ENCODE peak calls at places on chromosome 1, in eight cellular contexts. V, H, G, J, Y, Z, W and K are unnamed samples.

GRCh38 chr1:183303901-183304300 is 114.3 kb downstream of the NMNAT2 start:
- DNase-seq in V (peak; percentile 54), H (no peak), G (peak; percentile 40), J (no peak), Y (no peak), Z (no peak), W (no peak), K (no peak)

GRCh38 chr1:206472454-206472853 is 2.2 kb downstream of the IKBKE start:
- DNase-seq in V (peak; percentile 74), H (no peak), G (no peak), J (peak; percentile 30), Y (peak; percentile 47), Z (no peak), W (peak; percentile 52), K (no peak)

GRCh38 chr1:237258871-237259270 is 216.9 kb downstream of the RYR2 start:
- DNase-seq in V (no peak), H (no peak), G (no peak), J (peak; percentile 31), Y (peak; percentile 32), Z (no peak), W (no peak), K (no peak)

GRCh38 chr1:83742446-83742845 is 256.5 kb downstream of the TTLL7 start:
- DNase-seq in V (no peak), H (no peak), G (no peak), J (no peak), Y (no peak), Z (no peak), W (no peak), K (no peak)

GRCh38 chr1:14968251-14968812 is 185.2 kb upstream of the TMEM51 start:
- DNase-seq in V (peak; percentile 90), H (no peak), G (peak; percentile 75), J (peak; percentile 47), Y (peak; percentile 54), Z (peak; percentile 26), W (no peak), K (no peak)

GRCh38 chr1:152756872-152757271 is 953 bp upstream of the KPRP start:
- DNase-seq in V (peak; percentile 65), H (no peak), G (peak; percentile 61), J (no peak), Y (no peak), Z (no peak), W (no peak), K (no peak)

GRCh38 chr1:22808846-22809501 is 98.3 kb downstream of the EPHB2 start:
- DNase-seq in V (no peak), H (peak; percentile 37), G (peak; percentile 24), J (peak; percentile 71), Y (peak; percentile 37), Z (no peak), W (no peak), K (no peak)

GRCh38 chr1:99557556-99558256 is 88.2 kb upstream of the PALMD start:
- DNase-seq in V (peak; percentile 81), H (no peak), G (peak; percentile 86), J (no peak), Y (no peak), Z (no peak), W (no peak), K (no peak)

GRCh38 chr1:84702143-84702542 is 11.9 kb upstream of the SSX2IP start:
- DNase-seq in V (no peak), H (no peak), G (no peak), J (no peak), Y (no peak), Z (no peak), W (no peak), K (no peak)

GRCh38 chr1:53207726-53208125 is 11.1 kb downstream of the CPT2 start:
- DNase-seq in V (no peak), H (no peak), G (no peak), J (no peak), Y (no peak), Z (no peak), W (no peak), K (no peak)

GRCh38 chr1:43781574-43781973 is 74.2 kb downstream of the ST3GAL3 start:
- DNase-seq in V (no peak), H (no peak), G (no peak), J (no peak), Y (no peak), Z (no peak), W (no peak), K (no peak)

GRCh38 chr1:211326528-211327340 is at the start of gene TRAF5:
- DNase-seq in V (peak; percentile 6), H (peak; percentile 38), G (peak; percentile 30), J (peak; percentile 77), Y (peak; percentile 43), Z (peak; percentile 42), W (peak; percentile 67), K (peak; percentile 36)
- H3K4me1 ChIP-seq in V (peaks cover 16% of the 10 kb centered on the region), H (no peaks in the 10 kb centered on the region), G (peaks cover 28% of the 10 kb centered on the region), J (peaks cover 12% of the 10 kb centered on the region), Y (no peaks in the 10 kb centered on the region), Z (peaks cover 24% of the 10 kb centered on the region), W (peaks cover 11% of the 10 kb centered on the region), K (peaks cover 19% of the 10 kb centered on the region)

DNA sequence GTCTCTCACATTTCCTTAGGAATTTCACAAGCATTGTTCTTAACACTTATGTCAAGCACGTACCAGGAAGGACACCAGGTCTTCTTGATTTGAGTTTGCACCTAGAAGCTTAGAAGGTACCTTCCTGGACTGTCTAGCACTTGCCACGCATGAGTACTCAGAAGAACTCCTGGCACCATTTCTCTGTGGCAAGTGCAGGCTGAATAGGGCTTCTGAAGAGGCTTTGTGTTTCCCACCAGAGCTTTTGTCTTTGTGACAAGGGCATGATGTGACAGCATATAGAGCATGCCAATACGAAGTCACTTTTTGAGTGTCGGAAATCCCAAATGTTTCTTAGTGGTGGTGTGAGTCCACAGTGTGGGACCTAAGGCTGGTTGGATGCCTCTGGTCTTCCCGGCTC is 32.5 kb downstream of the MAN1C1 start:
- DNase-seq in V (no peak), H (no peak), G (no peak), J (no peak), Y (no peak), Z (no peak), W (no peak), K (no peak)
- H3K27me3 ChIP-seq in V (no peaks in the 10 kb centered on the region), H (no peaks in the 10 kb centered on the region), G (peaks cover 12% of the 10 kb centered on the region), J (no peaks in the 10 kb centered on the region), Y (no peaks in the 10 kb centered on the region), Z (no peaks in the 10 kb centered on the region), W (no peaks in the 10 kb centered on the region), K (no peaks in the 10 kb centered on the region)

GRCh38 chr1:66271904-66272254 is 262.1 kb upstream of the SGIP1 start:
- DNase-seq in V (peak; percentile 79), H (no peak), G (peak; percentile 30), J (no peak), Y (peak; percentile 56), Z (peak; percentile 33), W (no peak), K (no peak)

GRCh38 chr1:66270122-66270812 is 263.7 kb upstream of the SGIP1 start:
- DNase-seq in V (no peak), H (no peak), G (no peak), J (peak; percentile 21), Y (peak; percentile 60), Z (peak; percentile 48), W (no peak), K (no peak)

GRCh38 chr1:66273674-66274073 is 260.3 kb upstream of the SGIP1 start:
- DNase-seq in V (no peak), H (no peak), G (no peak), J (no peak), Y (no peak), Z (no peak), W (no peak), K (no peak)

GRCh38 chr1:66269222-66269621 is 264.7 kb upstream of the SGIP1 start:
- DNase-seq in V (no peak), H (no peak), G (no peak), J (no peak), Y (no peak), Z (no peak), W (no peak), K (no peak)

DNA sequence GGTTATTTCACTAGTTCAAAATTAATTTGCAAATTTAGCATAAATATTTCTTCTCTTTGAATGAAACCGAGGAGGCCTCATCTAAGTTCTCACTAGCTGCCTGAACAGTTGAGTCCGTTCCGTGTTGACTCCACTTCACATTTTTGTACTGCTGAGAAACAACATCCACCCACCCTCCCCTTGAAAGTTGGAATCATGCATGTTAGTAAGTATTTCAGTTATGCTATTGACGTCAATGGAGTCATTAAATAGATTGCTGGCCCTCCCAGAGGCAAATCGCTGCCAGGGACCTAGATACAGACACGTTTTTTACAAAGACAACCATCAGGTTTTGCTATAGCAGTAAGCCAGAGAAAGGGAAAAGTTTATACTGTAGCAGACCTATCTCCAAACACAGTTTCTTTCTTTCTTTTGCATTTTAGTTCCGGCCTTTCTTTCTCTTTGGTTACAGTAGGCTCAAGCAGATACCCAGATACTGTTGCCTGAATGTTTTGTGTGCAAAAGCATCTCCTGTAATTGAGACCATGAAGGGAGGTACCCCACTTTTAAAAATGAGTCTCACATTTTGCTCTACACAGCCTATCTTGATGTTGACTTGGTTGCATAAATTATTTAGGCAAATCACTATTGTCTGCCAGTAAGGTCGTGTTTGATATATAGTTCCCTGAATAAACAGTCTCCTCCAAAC is 262.6 kb upstream of the SGIP1 start:
- DNase-seq in V (peak; percentile 96), H (peak; percentile 73), G (peak; percentile 94), J (peak; percentile 90), Y (peak; percentile 94), Z (peak; percentile 92), W (peak; percentile 34), K (peak; percentile 81)
- H3K4me1 ChIP-seq in V (peaks cover 18% of the 10 kb centered on the region), H (peaks cover 18% of the 10 kb centered on the region), G (peaks cover 38% of the 10 kb centered on the region), J (peaks cover 22% of the 10 kb centered on the region), Y (no peaks in the 10 kb centered on the region), Z (peaks cover 28% of the 10 kb centered on the region), W (peaks cover 10% of the 10 kb centered on the region), K (peaks cover 14% of the 10 kb centered on the region)

GRCh38 chr1:18284750-18285532 is 177.3 kb downstream of the IGSF21 start:
- DNase-seq in V (no peak), H (no peak), G (no peak), J (peak; percentile 16), Y (no peak), Z (no peak), W (no peak), K (no peak)
- H3K27me3 ChIP-seq in V (no peaks in the 10 kb centered on the region), H (no peaks in the 10 kb centered on the region), G (peaks cover 42% of the 10 kb centered on the region), J (peaks cover 17% of the 10 kb centered on the region), Y (no peaks in the 10 kb centered on the region), Z (no peaks in the 10 kb centered on the region), W (no peaks in the 10 kb centered on the region), K (peaks cover 41% of the 10 kb centered on the region)